ENCODE peak calls at places on chromosomes 6 and 20, in nine cellular contexts. S is heart right ventricle; W is PC-9; A is IMR-90; C is heart left ventricle; H is uterus; X is naive thymus-derived CD4-positive, alpha-beta T cell; F is CD8-positive, alpha-beta T cell; M is psoas muscle. J is an unnamed sample. For H3K4me1, the result is how much of the 10 kb centered on the place peaks cover.

GRCh38 chr6:85936916-85937315 is 294.2 kb upstream of the SYNCRIP start:
- DNase-seq in S (no peak), W (no peak), A (no peak), C (no peak), H (no peak), X (no peak), F (no peak), M (no peak), J (no peak)

GRCh38 chr20:4740774-4741431 is 19.2 kb downstream of the PRND start:
- DNase-seq in S (no peak), W (peak), A (peak), C (no peak), H (peak), X (peak), F (peak), M (no peak), J (no peak)

GRCh38 chr20:39070484-39071231 is 108.5 kb downstream of the DHX35 start:
- DNase-seq in S (no peak), W (no peak), A (peak), C (no peak), H (no peak), X (no peak), F (no peak), M (no peak), J (no peak)

GRCh38 chr6:137866200-137866913 is 702 bp upstream of the TNFAIP3 start:
- DNase-seq in S (no peak), W (peak), A (no peak), C (peak), H (peak), X (no peak), F (no peak), M (no peak), J (no peak)

GRCh38 chr6:117555262-117555849 is 47.0 kb downstream of the GOPC start:
- DNase-seq in S (no peak), W (no peak), A (no peak), C (no peak), H (no peak), X (no peak), F (no peak), M (no peak), J (no peak)

GRCh38 chr6:133286765-133287164 is 45.6 kb downstream of the EYA4 start:
- DNase-seq in S (no peak), W (no peak), A (peak), C (no peak), H (no peak), X (no peak), F (no peak), M (no peak), J (no peak)

GRCh38 chr20:45254867-45255266 is 503 bp upstream of the SLPI start:
- DNase-seq in S (no peak), W (no peak), A (peak), C (no peak), H (no peak), X (no peak), F (no peak), M (no peak), J (peak)

GRCh38 chr6:43142101-43142500 is 29.0 kb upstream of the SRF start:
- DNase-seq in S (no peak), W (no peak), A (no peak), C (no peak), H (no peak), X (no peak), F (peak), M (no peak), J (no peak)

GRCh38 chr6:31161216-31162126 is 3.1 kb downstream of the TCF19 start:
- DNase-seq in S (no peak), W (no peak), A (no peak), C (no peak), H (no peak), X (no peak), F (no peak), M (no peak), J (no peak)

GRCh38 chr20:19737025-19737424 is 21.0 kb upstream of the RIN2 start:
- DNase-seq in S (no peak), W (peak), A (peak), C (no peak), H (peak), X (no peak), F (no peak), M (no peak), J (no peak)

GRCh38 chr6:26116267-26116666 is 29.0 kb downstream of the HFE start:
- DNase-seq in S (no peak), W (no peak), A (no peak), C (no peak), H (no peak), X (no peak), F (no peak), M (no peak), J (no peak)

GRCh38 chr20:38875170-38875993 is 50.8 kb upstream of the FAM83D start:
- DNase-seq in S (no peak), W (no peak), A (no peak), C (no peak), H (peak), X (peak), F (peak), M (no peak), J (no peak)

GRCh38 chr6:169959129-169960002 is 207.9 kb downstream of the ERMARD start:
- DNase-seq in S (peak), W (no peak), A (no peak), C (no peak), H (peak), X (peak), F (peak), M (no peak), J (no peak)

GRCh38 chr6:127737009-127737486 is 160.1 kb downstream of the C6orf58 start:
- DNase-seq in S (no peak), W (peak), A (peak), C (no peak), H (peak), X (peak), F (peak), M (no peak), J (peak)

GRCh38 chr20:33009214-33010132 is 2.0 kb downstream of the BPIFB2 start:
- DNase-seq in S (no peak), W (no peak), A (no peak), C (no peak), H (no peak), X (no peak), F (no peak), M (peak), J (no peak)

GRCh38 chr6:12241493-12242214 is 48.5 kb upstream of the EDN1 start:
- DNase-seq in S (no peak), W (peak), A (no peak), C (no peak), H (no peak), X (no peak), F (no peak), M (no peak), J (no peak)

GRCh38 chr6:26538572-26538902 is 371 bp downstream of the HMGN4 start:
- DNase-seq in S (no peak), W (no peak), A (peak), C (no peak), H (no peak), X (no peak), F (no peak), M (no peak), J (no peak)

GRCh38 chr20:18197382-18198070 is 59.9 kb downstream of the KAT14 start:
- DNase-seq in S (no peak), W (peak), A (no peak), C (no peak), H (no peak), X (no peak), F (no peak), M (no peak), J (no peak)

GRCh38 chr6:42367353-42368011 is 84.2 kb downstream of the TRERF1 start:
- DNase-seq in S (no peak), W (no peak), A (peak), C (no peak), H (no peak), X (no peak), F (peak), M (no peak), J (peak)

GRCh38 chr6:22146581-22147468 is 150.0 kb downstream of the PRL start:
- DNase-seq in S (peak), W (no peak), A (no peak), C (no peak), H (no peak), X (peak), F (no peak), M (peak), J (no peak)

GRCh38 chr20:41984031-41984430 is 365.9 kb upstream of the CHD6 start:
- DNase-seq in S (no peak), W (no peak), A (no peak), C (no peak), H (no peak), X (no peak), F (no peak), M (no peak), J (no peak)

GRCh38 chr6:109298605-109299004 is 83.7 kb downstream of the CD164 start:
- DNase-seq in S (no peak), W (no peak), A (no peak), C (no peak), H (no peak), X (no peak), F (no peak), M (no peak), J (no peak)

GRCh38 chr6:167826230-167827061 is at the start of gene AFDN:
- DNase-seq in S (peak), W (peak), A (peak), C (peak), H (peak), X (peak), F (peak), M (peak), J (peak)

GRCh38 chr6:43338243-43338642 is 29.6 kb upstream of the CRIP3 start:
- DNase-seq in S (no peak), W (no peak), A (no peak), C (no peak), H (no peak), X (no peak), F (no peak), M (no peak), J (no peak)

GRCh38 chr6:149248688-149249369 is 68.7 kb upstream of the TAB2 start:
- DNase-seq in S (no peak), W (peak), A (no peak), C (no peak), H (no peak), X (no peak), F (no peak), M (no peak), J (no peak)

GRCh38 chr20:35743693-35744491 is 1.8 kb upstream of the RBM39 start:
- DNase-seq in S (no peak), W (no peak), A (peak), C (no peak), H (no peak), X (no peak), F (no peak), M (no peak), J (no peak)

GRCh38 chr20:11249239-11249638 is 575.4 kb upstream of the JAG1 start:
- DNase-seq in S (no peak), W (no peak), A (no peak), C (no peak), H (no peak), X (no peak), F (no peak), M (no peak), J (no peak)

GRCh38 chr6:35370799-35371493 is 28.6 kb downstream of the PPARD start:
- DNase-seq in S (peak), W (no peak), A (peak), C (peak), H (no peak), X (no peak), F (no peak), M (no peak), J (peak)

GRCh38 chr20:17868700-17869231 is 99.8 kb downstream of the SNX5 start:
- DNase-seq in S (no peak), W (no peak), A (no peak), C (no peak), H (no peak), X (no peak), F (no peak), M (no peak), J (no peak)

GRCh38 chr6:170438402-170438753 is 114.7 kb downstream of the PSMB1 start:
- DNase-seq in S (peak), W (peak), A (peak), C (peak), H (peak), X (no peak), F (peak), M (peak), J (peak)

GRCh38 chr6:143804835-143805239 is 38.3 kb upstream of the LTV1 start:
- DNase-seq in S (no peak), W (no peak), A (no peak), C (no peak), H (no peak), X (no peak), F (no peak), M (no peak), J (no peak)

GRCh38 chr6:33192671-33193602 is 670 bp upstream of the COL11A2 start:
- DNase-seq in S (peak), W (no peak), A (no peak), C (peak), H (no peak), X (peak), F (peak), M (peak), J (no peak)

GRCh38 chr6:39714802-39715201 is 10.4 kb downstream of the KIF6 start:
- DNase-seq in S (no peak), W (no peak), A (no peak), C (no peak), H (no peak), X (no peak), F (no peak), M (no peak), J (no peak)

GRCh38 chr20:36051318-36052116 is 83.1 kb downstream of the CNBD2 start:
- DNase-seq in S (no peak), W (no peak), A (no peak), C (no peak), H (no peak), X (no peak), F (no peak), M (no peak), J (no peak)

DNA sequence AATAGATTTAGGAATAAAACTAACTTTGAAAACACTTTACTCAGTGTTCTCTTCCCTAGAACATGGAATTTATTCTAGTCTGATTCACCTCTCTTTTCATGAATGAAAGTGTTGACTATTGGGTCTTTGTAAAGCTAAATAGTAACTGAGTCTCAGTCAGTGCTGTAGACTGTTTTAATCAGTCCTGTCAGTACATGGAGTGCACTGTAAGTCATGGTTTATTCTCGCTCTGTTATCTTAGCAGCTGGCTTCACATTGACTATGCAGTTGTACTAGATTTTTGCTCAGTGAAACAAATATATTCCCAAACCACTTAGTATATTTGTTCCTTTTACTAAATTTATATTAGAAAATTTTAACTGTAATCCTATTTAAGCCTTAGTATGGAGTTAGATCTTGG is 15.1 kb upstream of the ACAT2 start:
- DNase-seq in S (no peak), W (no peak), A (no peak), C (no peak), H (no peak), X (no peak), F (no peak), M (no peak), J (no peak)
- H3K4me1 ChIP-seq in S (under half), W (under half), A (under half), C (under half), H (under half), X (under half), F (under half), M (under half), J (under half)

GRCh38 chr6:163525926-163526325 is 111.4 kb downstream of the QKI start:
- DNase-seq in S (no peak), W (no peak), A (peak), C (no peak), H (no peak), X (no peak), F (no peak), M (no peak), J (no peak)
- H3K4me1 ChIP-seq in S (half or more), W (under half), A (under half), C (half or more), H (under half), X (under half), F (under half), M (half or more), J (under half)

GRCh38 chr20:58883243-58883691 is 30.8 kb downstream of the GNAS start:
- DNase-seq in S (no peak), W (no peak), A (no peak), C (no peak), H (no peak), X (no peak), F (no peak), M (no peak), J (no peak)
- H3K4me1 ChIP-seq in S (under half), W (under half), A (under half), C (under half), H (under half), X (under half), F (under half), M (under half), J (under half)

DNA sequence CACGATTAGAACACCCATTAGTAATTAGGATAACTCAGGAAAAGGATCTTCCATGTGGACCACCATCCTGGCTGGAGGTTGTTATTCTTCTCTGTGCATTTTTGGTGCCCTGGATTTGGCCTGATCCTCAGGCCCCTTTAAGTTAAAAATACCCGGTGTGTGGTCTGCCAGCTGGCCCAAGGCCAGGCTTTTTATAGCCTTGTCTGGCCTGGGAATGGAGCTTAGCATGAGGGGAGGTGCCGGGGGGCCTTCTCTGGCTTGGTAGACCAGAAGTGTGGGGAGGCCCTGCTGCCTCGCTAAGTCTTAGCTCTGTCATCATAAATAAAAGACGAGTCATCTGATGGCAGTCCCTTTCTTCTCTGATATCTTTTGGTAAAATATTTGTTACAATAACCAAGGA is 71.4 kb downstream of the ARID1B start:
- DNase-seq in S (peak), W (no peak), A (no peak), C (peak), H (peak), X (no peak), F (no peak), M (peak), J (no peak)
- H3K4me1 ChIP-seq in S (half or more), W (under half), A (under half), C (half or more), H (under half), X (under half), F (under half), M (half or more), J (under half)

J was measured in lung.